ENCODE peak calls at places on chromosomes 16 and 17, in six cellular contexts. C, F, A, U, W and B are unnamed samples.

GRCh38 chr16:85570735-85571562 is 42.2 kb upstream of the GSE1 start:
- DNase-seq in C (no peak), F (no peak), A (peak), U (no peak), W (no peak), B (no peak)

GRCh38 chr16:3577302-3577752 is at the start of gene NLRC3:
- DNase-seq in C (no peak), F (no peak), A (peak), U (peak), W (no peak), B (no peak)

GRCh38 chr17:20944014-20944905 is 98.6 kb downstream of the USP22 start:
- DNase-seq in C (peak), F (peak), A (peak), U (no peak), W (no peak), B (peak)

GRCh38 chr17:2792541-2793169 is 3.6 kb upstream of the RAP1GAP2 start:
- DNase-seq in C (no peak), F (no peak), A (peak), U (peak), W (no peak), B (no peak)

GRCh38 chr17:51630101-51630671 is 369.8 kb downstream of the UTP18 start:
- DNase-seq in C (no peak), F (no peak), A (no peak), U (no peak), W (no peak), B (no peak)

GRCh38 chr16:26606381-26607150 is 460.2 kb upstream of the C16orf82 start:
- DNase-seq in C (no peak), F (no peak), A (no peak), U (no peak), W (no peak), B (no peak)

GRCh38 chr16:29811896-29812665 is at the start of gene PRRT2:
- DNase-seq in C (no peak), F (no peak), A (peak), U (peak), W (peak), B (peak)

GRCh38 chr17:17028059-17028877 is 14.0 kb upstream of the MPRIP start:
- DNase-seq in C (peak), F (peak), A (no peak), U (no peak), W (peak), B (peak)

GRCh38 chr17:79978545-79978852 is 57.2 kb downstream of the TBC1D16 start:
- DNase-seq in C (no peak), F (no peak), A (no peak), U (no peak), W (no peak), B (no peak)

GRCh38 chr17:63039899-63040602 is 74.0 kb downstream of the TANC2 start:
- DNase-seq in C (peak), F (peak), A (peak), U (no peak), W (peak), B (no peak)

GRCh38 chr16:66357523-66357928 is 9.0 kb upstream of the CDH5 start:
- DNase-seq in C (peak), F (peak), A (no peak), U (no peak), W (peak), B (peak)

GRCh38 chr16:74257061-74257460 is 39.6 kb upstream of the PSMD7 start:
- DNase-seq in C (no peak), F (no peak), A (no peak), U (no peak), W (no peak), B (no peak)

GRCh38 chr16:11253995-11254912 is 1.8 kb downstream of the SOCS1 start:
- DNase-seq in C (no peak), F (no peak), A (peak), U (no peak), W (no peak), B (no peak)

GRCh38 chr17:66302761-66303626 is 581 bp downstream of the PRKCA start:
- DNase-seq in C (peak), F (peak), A (peak), U (peak), W (peak), B (peak)

GRCh38 chr16:22198547-22199293 is 7.4 kb upstream of the EEF2K start:
- DNase-seq in C (peak), F (no peak), A (peak), U (no peak), W (no peak), B (no peak)

GRCh38 chr17:67245694-67246397 is 850 bp upstream of the HELZ start:
- DNase-seq in C (no peak), F (no peak), A (peak), U (peak), W (peak), B (peak)

GRCh38 chr16:27599606-27600005 is 49.7 kb downstream of the KATNIP start:
- DNase-seq in C (no peak), F (no peak), A (no peak), U (no peak), W (no peak), B (no peak)

GRCh38 chr17:57902800-57903759 is 52.1 kb downstream of the CUEDC1 start:
- DNase-seq in C (peak), F (peak), A (no peak), U (no peak), W (peak), B (no peak)

GRCh38 chr17:79573196-79573929 is 37.5 kb downstream of the RBFOX3 start:
- DNase-seq in C (peak), F (no peak), A (no peak), U (no peak), W (no peak), B (no peak)

GRCh38 chr17:72344613-72345012 is 223.8 kb downstream of the SOX9 start:
- DNase-seq in C (no peak), F (no peak), A (no peak), U (no peak), W (no peak), B (no peak)

GRCh38 chr17:44199553-44200477 is at the start of gene ATXN7L3:
- DNase-seq in C (peak), F (peak), A (peak), U (peak), W (peak), B (peak)

GRCh38 chr17:80789356-80789902 is 202.2 kb upstream of the CHMP6 start:
- DNase-seq in C (peak), F (peak), A (no peak), U (no peak), W (peak), B (no peak)

GRCh38 chr17:74647871-74648672 is 24.5 kb upstream of the CD300E start:
- DNase-seq in C (no peak), F (no peak), A (no peak), U (no peak), W (no peak), B (no peak)

GRCh38 chr16:64346080-64346479 is 775.8 kb downstream of the CDH11 start:
- DNase-seq in C (no peak), F (no peak), A (no peak), U (no peak), W (no peak), B (no peak)

GRCh38 chr17:77234695-77235094 is 93.9 kb downstream of the SEC14L1 start:
- DNase-seq in C (no peak), F (no peak), A (no peak), U (no peak), W (no peak), B (no peak)

GRCh38 chr16:87062569-87063442 is 254.4 kb downstream of the C16orf95 start:
- DNase-seq in C (peak), F (peak), A (peak), U (no peak), W (peak), B (peak)

GRCh38 chr17:2796164-2797140 is at the start of gene RAP1GAP2:
- DNase-seq in C (no peak), F (no peak), A (peak), U (peak), W (no peak), B (no peak)

GRCh38 chr16:16857603-16858283 is 478.8 kb downstream of the NPIPA7 start:
- DNase-seq in C (no peak), F (peak), A (no peak), U (no peak), W (no peak), B (no peak)

GRCh38 chr17:77783991-77784820 is 174.3 kb upstream of the TNRC6C start:
- DNase-seq in C (no peak), F (no peak), A (peak), U (peak), W (no peak), B (no peak)

GRCh38 chr17:66661411-66661843 is 173.5 kb upstream of the CACNG5 start:
- DNase-seq in C (peak), F (peak), A (peak), U (no peak), W (peak), B (no peak)

GRCh38 chr17:7224661-7225111 is 4.9 kb downstream of the ACADVL start:
- DNase-seq in C (peak), F (no peak), A (no peak), U (no peak), W (no peak), B (no peak)

GRCh38 chr16:62967606-62968005 is 931.4 kb upstream of the CDH8 start:
- DNase-seq in C (no peak), F (peak), A (no peak), U (no peak), W (no peak), B (no peak)